ENCODE peak calls at places on chromosomes 12 and 14, in four cellular contexts. T, F, R and M are unnamed samples. For H3K27me3 and H3K4me1, the result is how much of the 10 kb centered on the place peaks cover.

GRCh38 chr12:108525681-108526080 is 10.6 kb downstream of the FICD start:
- DNase-seq in T (no peak), R (no peak), F (no peak), M (no peak)

GRCh38 chr12:76529226-76529918 is 30.2 kb downstream of the OSBPL8 start:
- DNase-seq in T (no peak), R (no peak), F (no peak), M (no peak)

GRCh38 chr14:35332517-35333346 is 40.5 kb downstream of the PSMA6 start:
- DNase-seq in R (no peak), T (peak), F (no peak), M (no peak)

GRCh38 chr14:76772300-76773187 is 11.3 kb downstream of the VASH1 start:
- DNase-seq in R (peak), T (no peak), F (peak), M (peak)

GRCh38 chr12:24596768-24597388 is 352.0 kb downstream of the BCAT1 start:
- DNase-seq in R (no peak), F (no peak), T (peak), M (no peak)

GRCh38 chr14:105015905-105016304 is 5.0 kb downstream of the CDCA4 start:
- DNase-seq in T (no peak), R (no peak), F (no peak), M (no peak)

GRCh38 chr12:32885831-32886230 is 10.7 kb downstream of the PKP2 start:
- DNase-seq in R (no peak), F (no peak), T (no peak), M (no peak)

GRCh38 chr14:33755358-33755757 is 195.5 kb downstream of the EGLN3 start:
- DNase-seq in R (no peak), F (no peak), T (no peak), M (no peak)

GRCh38 chr12:26691234-26691970 is 141.6 kb downstream of the ITPR2 start:
- DNase-seq in F (no peak), T (no peak), R (peak), M (peak)

GRCh38 chr12:116378002-116378401 is 100.5 kb upstream of the MED13L start:
- DNase-seq in F (no peak), R (no peak), T (no peak), M (peak)

GRCh38 chr12:91680864-91681263 is 464.8 kb downstream of the BTG1 start:
- DNase-seq in T (no peak), R (no peak), F (no peak), M (no peak)

GRCh38 chr14:90483551-90483950 is 86.7 kb downstream of the CALM1 start:
- DNase-seq in T (no peak), F (no peak), R (peak), M (no peak)

GRCh38 chr14:103820908-103821307 is 26.5 kb downstream of the PPP1R13B start:
- DNase-seq in F (no peak), T (no peak), R (no peak), M (no peak)

GRCh38 chr14:101492716-101493115 is 68.6 kb upstream of the DIO3 start:
- DNase-seq in F (peak), T (no peak), R (peak), M (peak)

GRCh38 chr12:47651368-47652254 is 54.2 kb downstream of the RPAP3 start:
- DNase-seq in F (peak), T (peak), R (peak), M (peak)

GRCh38 chr12:117235261-117235660 is 45.0 kb upstream of the FBXO21 start:
- DNase-seq in F (no peak), T (no peak), R (no peak), M (no peak)

GRCh38 chr12:42565633-42566032 is 23.9 kb downstream of the PRICKLE1 start:
- DNase-seq in F (no peak), T (no peak), R (peak), M (no peak)

GRCh38 chr12:108734200-108734906 is 3.0 kb upstream of the CORO1C start:
- DNase-seq in T (no peak), F (no peak), R (peak), M (peak)

GRCh38 chr14:74917646-74918081 is 5.4 kb downstream of the RPS6KL1 start:
- DNase-seq in R (no peak), T (no peak), F (no peak), M (peak)

GRCh38 chr14:65462411-65462810 is 49.9 kb downstream of the FUT8 start:
- DNase-seq in R (no peak), T (no peak), F (no peak), M (no peak)

GRCh38 chr14:97946291-97946690 is 1149.1 kb downstream of the VRK1 start:
- DNase-seq in F (no peak), T (no peak), R (peak), M (no peak)

GRCh38 chr14:80772504-80772903 is 169.0 kb downstream of the CEP128 start:
- DNase-seq in R (no peak), T (no peak), F (no peak), M (no peak)

GRCh38 chr12:27969901-27970390 is 2.6 kb downstream of the PTHLH start:
- DNase-seq in T (no peak), R (peak), F (peak), M (peak)

GRCh38 chr12:53005215-53005985 is 856 bp upstream of the EIF4B start:
- DNase-seq in T (peak), F (peak), R (no peak), M (no peak)

GRCh38 chr12:89138048-89138852 is 214.1 kb downstream of the DUSP6 start:
- DNase-seq in R (no peak), T (no peak), F (no peak), M (no peak)

GRCh38 chr12:100675432-100675831 is 101.9 kb downstream of the GAS2L3 start:
- DNase-seq in R (no peak), T (peak), F (no peak), M (peak)

GRCh38 chr12:67666605-67667004 is 18.1 kb downstream of the DYRK2 start:
- DNase-seq in T (no peak), R (no peak), F (no peak), M (no peak)

GRCh38 chr14:41668346-41668745 is 61.7 kb downstream of the LRFN5 start:
- DNase-seq in R (no peak), T (no peak), F (no peak), M (no peak)

GRCh38 chr12:47080725-47081502 is 1.2 kb upstream of the AMIGO2 start:
- DNase-seq in T (no peak), R (no peak), F (peak), M (peak)

GRCh38 chr12:20127401-20127800 is 240.9 kb upstream of the PDE3A start:
- DNase-seq in R (no peak), T (no peak), F (no peak), M (no peak)

GRCh38 chr12:1845010-1845409 is 24.6 kb downstream of the LRTM2 start:
- DNase-seq in T (no peak), F (peak), R (no peak), M (no peak)

GRCh38 chr12:1846421-1847405 is 26.3 kb downstream of the LRTM2 start:
- DNase-seq in R (peak), T (no peak), F (no peak), M (no peak)

GRCh38 chr12:1844223-1844622 is 23.9 kb downstream of the LRTM2 start:
- DNase-seq in R (peak), F (peak), T (no peak), M (no peak)

GRCh38 chr12:1845886-1846285 is 25.5 kb downstream of the LRTM2 start:
- DNase-seq in T (no peak), F (no peak), R (no peak), M (no peak)

DNA sequence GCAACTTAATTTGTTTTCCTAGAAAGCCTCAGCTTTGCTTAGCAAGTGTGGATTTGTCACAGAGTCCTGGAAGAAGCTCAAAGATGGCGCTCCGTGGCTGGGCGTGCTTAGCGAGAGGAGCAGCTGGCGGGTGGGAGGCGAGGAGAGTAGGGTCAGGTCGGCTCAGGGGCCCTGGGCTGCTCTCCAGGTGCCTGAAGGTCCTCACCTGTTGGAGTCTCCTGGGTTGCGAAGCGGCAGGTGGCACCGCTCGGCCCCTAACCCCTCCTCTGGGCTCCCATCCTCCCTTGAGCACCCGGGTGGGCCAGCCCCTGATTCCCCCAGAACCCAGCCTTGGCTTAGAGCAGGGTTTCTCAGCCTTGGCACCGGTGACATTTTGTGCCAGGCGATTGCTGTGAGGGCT is 25.1 kb downstream of the LRTM2 start:
- DNase-seq in F (peak), T (no peak), R (peak), M (peak)
- H3K27me3 ChIP-seq in F (under half), T (under half), R (under half), M (under half)

DNA sequence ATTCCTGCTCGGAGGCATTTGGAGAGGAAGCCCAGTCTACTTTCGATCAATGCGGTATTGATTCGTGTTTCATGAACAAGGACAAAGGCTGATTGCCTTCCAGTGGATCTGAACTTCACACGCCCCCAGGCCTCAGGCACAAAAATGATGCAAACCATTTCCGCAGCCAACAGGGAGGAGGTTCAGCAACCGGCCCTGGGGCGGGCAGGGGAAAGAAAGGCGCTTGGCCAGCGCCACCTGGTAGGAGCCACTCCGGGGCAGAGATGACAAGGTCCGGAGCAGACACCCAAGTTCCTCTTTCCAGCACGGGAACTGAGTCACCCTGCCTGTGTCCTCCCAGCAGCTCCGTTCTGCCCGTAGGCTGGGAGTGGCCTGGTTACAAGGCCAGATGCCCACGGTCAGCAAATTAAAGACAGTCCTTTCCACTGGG is 136.4 kb downstream of the SCARB1 start:
- DNase-seq in R (no peak), F (peak), T (no peak), M (peak)
- H3K27ac ChIP-seq in R (no peak), F (peak), T (peak), M (no peak)

GRCh38 chr12:124920353-124920935 is 6.0 kb upstream of the UBC start:
- DNase-seq in R (no peak), F (no peak), T (no peak), M (peak)
- H3K4me1 ChIP-seq in R (under half), F (half or more), T (under half), M (under half)

DNA sequence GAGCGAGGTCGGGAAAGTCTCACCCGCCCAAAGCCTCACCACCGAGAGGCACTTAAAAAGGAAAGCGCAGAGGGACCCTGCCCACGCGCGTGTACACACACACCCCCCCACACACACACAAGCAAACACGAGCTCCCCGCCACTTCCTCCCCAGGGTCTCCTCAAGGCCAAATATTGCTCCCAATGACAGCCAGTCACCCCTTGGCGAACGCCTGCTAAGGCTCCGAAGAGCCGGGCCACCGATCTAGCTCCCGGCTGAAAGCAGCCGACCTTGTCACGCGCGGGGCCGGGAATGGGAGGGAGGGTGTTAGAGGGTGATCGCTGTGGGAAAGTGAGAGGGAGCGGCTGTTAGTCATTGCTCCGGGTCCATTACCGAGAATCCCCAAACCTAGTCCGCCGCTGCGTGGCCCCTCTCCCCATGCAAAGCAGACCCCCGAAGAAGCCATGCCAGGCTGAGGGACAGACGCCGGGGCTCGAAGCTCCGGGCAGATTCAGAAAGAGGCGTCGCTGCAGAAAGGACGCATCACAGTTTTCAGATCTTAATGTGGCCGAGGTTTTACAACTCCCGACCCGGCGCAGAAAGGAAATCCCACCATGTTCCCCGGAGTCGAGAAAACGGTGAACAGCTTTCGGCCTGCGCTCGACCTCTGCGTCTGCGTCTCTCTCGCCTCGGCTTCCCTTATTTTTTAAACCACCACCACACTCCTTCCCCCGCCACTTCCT is 2.6 kb downstream of the BMP4 start:
- DNase-seq in T (peak), R (peak), F (peak), M (peak)
- H3K27me3 ChIP-seq in T (half or more), R (under half), F (under half), M (under half)

GRCh38 chr14:29913550-29913949 is 14.1 kb downstream of the PRKD1 start:
- DNase-seq in F (no peak), R (no peak), T (no peak), M (no peak)
- H3K27ac ChIP-seq in F (no peak), R (no peak), T (no peak), M (no peak)

DNA sequence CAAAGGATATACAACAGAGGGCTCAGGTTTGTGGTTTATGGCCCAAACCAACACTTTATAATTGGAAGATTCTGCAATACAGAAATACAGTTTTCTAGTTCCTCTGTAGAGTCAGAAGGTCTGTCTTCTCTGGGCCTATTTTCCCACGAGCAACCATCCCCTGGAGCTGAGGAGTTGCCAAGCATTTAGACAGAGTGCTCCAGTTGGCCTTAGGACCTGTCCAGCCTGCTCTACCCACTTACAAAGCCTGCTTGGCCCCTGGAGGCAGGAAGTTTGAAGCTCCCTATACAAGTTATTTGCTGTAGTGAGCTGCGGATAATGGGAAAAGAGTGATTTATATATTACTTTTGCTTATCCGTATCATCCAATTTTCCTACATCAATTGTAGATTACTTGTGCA is 60.8 kb upstream of the HSPB8 start:
- DNase-seq in R (no peak), T (no peak), F (no peak), M (no peak)
- H3K4me1 ChIP-seq in R (under half), T (under half), F (under half), M (under half)

GRCh38 chr12:66493841-66494240 is 185.0 kb downstream of the GRIP1 start:
- DNase-seq in F (no peak), T (no peak), R (no peak), M (no peak)
- H3K27me3 ChIP-seq in F (under half), T (under half), R (under half), M (under half)

DNA sequence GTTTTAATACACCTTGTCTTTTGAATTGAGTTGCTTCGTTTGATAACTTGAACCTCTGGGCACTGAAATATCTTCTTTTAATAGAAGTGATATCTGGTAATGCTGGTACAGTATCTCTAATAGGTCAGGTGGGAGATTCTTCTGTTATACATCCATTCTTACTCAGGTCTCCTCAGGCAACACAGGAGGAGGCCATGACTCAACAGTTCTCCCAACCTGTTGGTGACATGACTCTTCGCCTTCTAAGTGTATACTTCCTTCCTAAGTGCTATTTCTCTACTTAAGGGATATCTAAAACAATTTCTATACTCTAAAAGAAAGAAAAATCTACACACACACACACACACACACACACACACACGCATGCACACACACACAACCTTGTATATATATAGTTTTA is 509.1 kb downstream of the PCNX1 start:
- DNase-seq in F (no peak), R (no peak), T (no peak), M (no peak)
- H3K27ac ChIP-seq in F (no peak), R (no peak), T (no peak), M (no peak)

GRCh38 chr12:57090924-57091632 is 2.2 kb downstream of the NAB2 start:
- DNase-seq in T (peak), R (no peak), F (no peak), M (peak)

GRCh38 chr12:57087689-57088441 is 1.0 kb upstream of the NAB2 start:
- DNase-seq in R (peak), T (peak), F (peak), M (peak)

GRCh38 chr12:57090456-57090855 is 1.5 kb downstream of the NAB2 start:
- DNase-seq in T (peak), R (no peak), F (no peak), M (peak)

GRCh38 chr12:57088442-57089258 is at the start of gene NAB2:
- DNase-seq in T (peak), F (peak), R (peak), M (peak)

GRCh38 chr12:57089259-57090245 is 638 bp downstream of the NAB2 start:
- DNase-seq in R (no peak), T (peak), F (peak), M (peak)
- H3K4me1 ChIP-seq in R (under half), T (under half), F (half or more), M (under half)